ENCODE peak calls at places on chromosomes 16 and 17, in nine cellular contexts. One of them, this sample, is unnamed.

GRCh38 chr17:35799942-35800341 is 4.5 kb upstream of the MMP28 start:
- DNase-seq in T1000: peak; percentile 45
- DNase-seq in substantia nigra: no peak
- DNase-seq in renal cortical epithelial cell: peak; percentile 82
- DNase-seq in GM04503: peak; percentile 57
- DNase-seq in skeletal muscle cell: no peak
- DNase-seq in anterior cingulate cortex: peak; percentile 81
- DNase-seq in IMR-90: no peak
- DNase-seq in iPS-NIHi11: no peak
- DNase-seq in this sample: peak; percentile 77

GRCh38 chr16:86222965-86223551 is 287.3 kb upstream of the FOXF1 start:
- DNase-seq in T1000: peak; percentile 54
- DNase-seq in renal cortical epithelial cell: no peak
- DNase-seq in anterior cingulate cortex: no peak
- DNase-seq in GM04503: peak; percentile 83
- DNase-seq in IMR-90: peak; percentile 98
- DNase-seq in skeletal muscle cell: peak; percentile 68
- DNase-seq in iPS-NIHi11: no peak
- DNase-seq in substantia nigra: no peak
- DNase-seq in this sample: no peak

GRCh38 chr17:75289832-75290337 is 652 bp upstream of the SLC25A19 start:
- DNase-seq in substantia nigra: no peak
- DNase-seq in GM04503: no peak
- DNase-seq in iPS-NIHi11: no peak
- DNase-seq in skeletal muscle cell: no peak
- DNase-seq in IMR-90: peak; percentile 60
- DNase-seq in T1000: no peak
- DNase-seq in renal cortical epithelial cell: peak; percentile 37
- DNase-seq in anterior cingulate cortex: peak; percentile 13
- DNase-seq in this sample: peak; percentile 47

GRCh38 chr17:29039764-29040598 is 3.0 kb upstream of the PIPOX start:
- DNase-seq in renal cortical epithelial cell: peak; percentile 88
- DNase-seq in IMR-90: peak; percentile 80
- DNase-seq in skeletal muscle cell: peak; percentile 94
- DNase-seq in anterior cingulate cortex: no peak
- DNase-seq in substantia nigra: no peak
- DNase-seq in GM04503: peak; percentile 64
- DNase-seq in T1000: no peak
- DNase-seq in iPS-NIHi11: no peak
- DNase-seq in this sample: no peak

GRCh38 chr17:51427259-51428255 is 167.2 kb downstream of the UTP18 start:
- DNase-seq in substantia nigra: no peak
- DNase-seq in iPS-NIHi11: no peak
- DNase-seq in renal cortical epithelial cell: no peak
- DNase-seq in T1000: no peak
- DNase-seq in anterior cingulate cortex: no peak
- DNase-seq in IMR-90: no peak
- DNase-seq in GM04503: no peak
- DNase-seq in skeletal muscle cell: no peak
- DNase-seq in this sample: no peak

GRCh38 chr16:57381791-57382534 is 9.7 kb downstream of the CX3CL1 start:
- DNase-seq in iPS-NIHi11: no peak
- DNase-seq in renal cortical epithelial cell: no peak
- DNase-seq in anterior cingulate cortex: no peak
- DNase-seq in GM04503: no peak
- DNase-seq in substantia nigra: no peak
- DNase-seq in IMR-90: no peak
- DNase-seq in T1000: no peak
- DNase-seq in skeletal muscle cell: no peak
- DNase-seq in this sample: no peak

GRCh38 chr16:85370881-85371651 is 242.1 kb upstream of the GSE1 start:
- DNase-seq in IMR-90: no peak
- DNase-seq in T1000: no peak
- DNase-seq in substantia nigra: no peak
- DNase-seq in anterior cingulate cortex: peak; percentile 31
- DNase-seq in iPS-NIHi11: no peak
- DNase-seq in renal cortical epithelial cell: no peak
- DNase-seq in GM04503: no peak
- DNase-seq in skeletal muscle cell: no peak
- DNase-seq in this sample: no peak

GRCh38 chr17:46764709-46765401 is 53.6 kb downstream of the WNT3 start:
- DNase-seq in skeletal muscle cell: peak; percentile 65
- DNase-seq in T1000: peak; percentile 88
- DNase-seq in renal cortical epithelial cell: peak; percentile 92
- DNase-seq in GM04503: peak; percentile 58
- DNase-seq in IMR-90: peak; percentile 86
- DNase-seq in anterior cingulate cortex: no peak
- DNase-seq in iPS-NIHi11: no peak
- DNase-seq in substantia nigra: no peak
- DNase-seq in this sample: no peak

GRCh38 chr16:75250089-75250808 is 1.2 kb downstream of the BCAR1 start:
- DNase-seq in renal cortical epithelial cell: no peak
- DNase-seq in IMR-90: no peak
- DNase-seq in iPS-NIHi11: peak; percentile 40
- DNase-seq in anterior cingulate cortex: no peak
- DNase-seq in substantia nigra: no peak
- DNase-seq in GM04503: no peak
- DNase-seq in T1000: no peak
- DNase-seq in skeletal muscle cell: no peak
- DNase-seq in this sample: no peak

GRCh38 chr16:73023752-73024570 is 24.0 kb downstream of the ZFHX3 start:
- DNase-seq in skeletal muscle cell: no peak
- DNase-seq in IMR-90: no peak
- DNase-seq in T1000: no peak
- DNase-seq in anterior cingulate cortex: no peak
- DNase-seq in renal cortical epithelial cell: no peak
- DNase-seq in iPS-NIHi11: no peak
- DNase-seq in substantia nigra: no peak
- DNase-seq in GM04503: no peak
- DNase-seq in this sample: no peak

GRCh38 chr17:61294777-61295176 is 104.9 kb upstream of the TBX2 start:
- DNase-seq in T1000: peak; percentile 34
- DNase-seq in iPS-NIHi11: no peak
- DNase-seq in IMR-90: peak; percentile 81
- DNase-seq in skeletal muscle cell: no peak
- DNase-seq in substantia nigra: no peak
- DNase-seq in anterior cingulate cortex: no peak
- DNase-seq in renal cortical epithelial cell: peak; percentile 69
- DNase-seq in GM04503: peak; percentile 30
- DNase-seq in this sample: no peak

GRCh38 chr17:30908717-30909420 is 2.8 kb upstream of the TEFM start:
- DNase-seq in T1000: no peak
- DNase-seq in anterior cingulate cortex: no peak
- DNase-seq in renal cortical epithelial cell: no peak
- DNase-seq in GM04503: no peak
- DNase-seq in skeletal muscle cell: no peak
- DNase-seq in IMR-90: no peak
- DNase-seq in iPS-NIHi11: no peak
- DNase-seq in substantia nigra: no peak
- DNase-seq in this sample: no peak

GRCh38 chr16:83954577-83955016 is 1.6 kb downstream of the OSGIN1 start:
- DNase-seq in T1000: peak; percentile 21
- DNase-seq in IMR-90: peak; percentile 38
- DNase-seq in iPS-NIHi11: no peak
- DNase-seq in renal cortical epithelial cell: peak; percentile 37
- DNase-seq in skeletal muscle cell: no peak
- DNase-seq in GM04503: peak; percentile 26
- DNase-seq in anterior cingulate cortex: no peak
- DNase-seq in substantia nigra: no peak
- DNase-seq in this sample: no peak

GRCh38 chr16:30934827-30935557 is 11.6 kb downstream of the FBXL19 start:
- DNase-seq in substantia nigra: no peak
- DNase-seq in renal cortical epithelial cell: peak; percentile 36
- DNase-seq in skeletal muscle cell: no peak
- DNase-seq in T1000: no peak
- DNase-seq in IMR-90: peak; percentile 55
- DNase-seq in iPS-NIHi11: peak; percentile 78
- DNase-seq in anterior cingulate cortex: no peak
- DNase-seq in GM04503: no peak
- DNase-seq in this sample: no peak

GRCh38 chr16:51144203-51144602 is 6.9 kb downstream of the SALL1 start:
- DNase-seq in iPS-NIHi11: no peak
- DNase-seq in renal cortical epithelial cell: no peak
- DNase-seq in anterior cingulate cortex: no peak
- DNase-seq in skeletal muscle cell: no peak
- DNase-seq in GM04503: no peak
- DNase-seq in IMR-90: no peak
- DNase-seq in substantia nigra: no peak
- DNase-seq in T1000: no peak
- DNase-seq in this sample: no peak

GRCh38 chr16:1078579-1079021 is 6.1 kb downstream of the SSTR5 start:
- DNase-seq in skeletal muscle cell: peak; percentile 24
- DNase-seq in iPS-NIHi11: no peak
- DNase-seq in anterior cingulate cortex: no peak
- DNase-seq in GM04503: no peak
- DNase-seq in substantia nigra: no peak
- DNase-seq in renal cortical epithelial cell: peak; percentile 76
- DNase-seq in T1000: no peak
- DNase-seq in IMR-90: peak; percentile 54
- DNase-seq in this sample: no peak

GRCh38 chr17:44198721-44199552 is 747 bp downstream of the ATXN7L3 start:
- DNase-seq in anterior cingulate cortex: peak; percentile 16
- DNase-seq in iPS-NIHi11: peak; percentile 90
- DNase-seq in renal cortical epithelial cell: no peak
- DNase-seq in skeletal muscle cell: no peak
- DNase-seq in substantia nigra: no peak
- DNase-seq in IMR-90: peak; percentile 28
- DNase-seq in T1000: peak; percentile 27
- DNase-seq in GM04503: no peak
- DNase-seq in this sample: peak; percentile 61

GRCh38 chr17:4105232-4105631 is 37.6 kb downstream of the ZZEF1 start:
- DNase-seq in T1000: no peak
- DNase-seq in renal cortical epithelial cell: no peak
- DNase-seq in iPS-NIHi11: no peak
- DNase-seq in IMR-90: no peak
- DNase-seq in skeletal muscle cell: no peak
- DNase-seq in GM04503: no peak
- DNase-seq in anterior cingulate cortex: no peak
- DNase-seq in substantia nigra: no peak
- DNase-seq in this sample: no peak

GRCh38 chr17:35542990-35543389 is 5.5 kb upstream of the SLFN12L start:
- DNase-seq in T1000: no peak
- DNase-seq in substantia nigra: no peak
- DNase-seq in skeletal muscle cell: no peak
- DNase-seq in GM04503: no peak
- DNase-seq in anterior cingulate cortex: no peak
- DNase-seq in IMR-90: no peak
- DNase-seq in renal cortical epithelial cell: no peak
- DNase-seq in iPS-NIHi11: no peak
- DNase-seq in this sample: no peak

GRCh38 chr17:65522751-65523404 is 38.6 kb downstream of the AXIN2 start:
- DNase-seq in skeletal muscle cell: no peak
- DNase-seq in iPS-NIHi11: no peak
- DNase-seq in anterior cingulate cortex: no peak
- DNase-seq in GM04503: no peak
- DNase-seq in renal cortical epithelial cell: no peak
- DNase-seq in substantia nigra: no peak
- DNase-seq in IMR-90: no peak
- DNase-seq in T1000: no peak
- DNase-seq in this sample: no peak

GRCh38 chr17:2237521-2237921 is 66.1 kb downstream of the SMG6 start:
- DNase-seq in anterior cingulate cortex: no peak
- DNase-seq in substantia nigra: no peak
- DNase-seq in IMR-90: no peak
- DNase-seq in T1000: no peak
- DNase-seq in iPS-NIHi11: no peak
- DNase-seq in skeletal muscle cell: no peak
- DNase-seq in GM04503: peak; percentile 83
- DNase-seq in renal cortical epithelial cell: peak; percentile 48
- DNase-seq in this sample: peak; percentile 68

GRCh38 chr17:73643012-73643845 is 1.0 kb downstream of the SDK2 start:
- DNase-seq in iPS-NIHi11: peak; percentile 60
- DNase-seq in IMR-90: no peak
- DNase-seq in skeletal muscle cell: no peak
- DNase-seq in GM04503: no peak
- DNase-seq in substantia nigra: no peak
- DNase-seq in anterior cingulate cortex: peak; percentile 36
- DNase-seq in renal cortical epithelial cell: no peak
- DNase-seq in T1000: no peak
- DNase-seq in this sample: no peak

GRCh38 chr17:35245196-35245486 is 2.3 kb downstream of the SLFN5 start:
- DNase-seq in renal cortical epithelial cell: peak; percentile 90
- DNase-seq in skeletal muscle cell: peak; percentile 82
- DNase-seq in GM04503: peak; percentile 71
- DNase-seq in IMR-90: peak; percentile 97
- DNase-seq in iPS-NIHi11: no peak
- DNase-seq in substantia nigra: no peak
- DNase-seq in anterior cingulate cortex: no peak
- DNase-seq in T1000: no peak
- DNase-seq in this sample: no peak

GRCh38 chr16:58882292-58882691 is 148.2 kb upstream of the GOT2 start:
- DNase-seq in GM04503: no peak
- DNase-seq in renal cortical epithelial cell: no peak
- DNase-seq in T1000: no peak
- DNase-seq in skeletal muscle cell: no peak
- DNase-seq in substantia nigra: no peak
- DNase-seq in anterior cingulate cortex: no peak
- DNase-seq in iPS-NIHi11: no peak
- DNase-seq in IMR-90: no peak
- DNase-seq in this sample: no peak

This sample was measured in uterus.